ENCODE peak calls at places on chromosomes 1 and 21, in five cellular contexts. J is effector CD4-positive, alpha-beta T cell; S is pancreas; K is NCI-H524 treated with DMSO at 0.1 percent for 48 hours; E is nucleus accumbens. L is an unnamed sample.

GRCh38 chr1:38500352-38500751 is 359.2 kb downstream of the RRAGC start:
- DNase-seq in J (no peak), S (no peak), K (no peak), E (no peak), L (no peak)

GRCh38 chr21:37758997-37759396 is 157.3 kb downstream of the KCNJ6 start:
- DNase-seq in J (no peak), S (no peak), K (peak), E (no peak), L (no peak)

GRCh38 chr1:15799928-15800835 is 7.3 kb downstream of the UQCRHL start:
- DNase-seq in J (no peak), S (peak), K (no peak), E (no peak), L (no peak)

GRCh38 chr1:99818063-99818699 is 32.0 kb upstream of the AGL start:
- DNase-seq in J (no peak), S (no peak), K (no peak), E (no peak), L (no peak)

GRCh38 chr1:57897581-57897980 is 473.7 kb upstream of the DAB1 start:
- DNase-seq in J (no peak), S (no peak), K (peak), E (no peak), L (no peak)

GRCh38 chr1:12387641-12388040 is 157.8 kb downstream of the VPS13D start:
- DNase-seq in J (no peak), S (no peak), K (no peak), E (no peak), L (no peak)

GRCh38 chr1:84855168-84855567 is 37.8 kb downstream of the LPAR3 start:
- DNase-seq in J (no peak), S (no peak), K (no peak), E (no peak), L (no peak)

GRCh38 chr1:237352747-237353146 is 310.8 kb downstream of the RYR2 start:
- DNase-seq in J (no peak), S (no peak), K (no peak), E (no peak), L (no peak)

GRCh38 chr1:39105061-39105840 is 79.1 kb downstream of the NDUFS5 start:
- DNase-seq in J (peak), S (peak), K (no peak), E (peak), L (peak)

GRCh38 chr21:29092102-29092959 is 18.9 kb upstream of the CCT8 start:
- DNase-seq in J (no peak), S (no peak), K (no peak), E (no peak), L (no peak)

GRCh38 chr1:170261669-170262068 is 115.9 kb downstream of the NTMT2 start:
- DNase-seq in J (no peak), S (no peak), K (no peak), E (no peak), L (no peak)

GRCh38 chr1:245370905-245371581 is 216.3 kb downstream of the KIF26B start:
- DNase-seq in J (no peak), S (no peak), K (peak), E (no peak), L (no peak)

GRCh38 chr1:86757272-86757984 is 53.1 kb downstream of the SH3GLB1 start:
- DNase-seq in J (no peak), S (no peak), K (no peak), E (peak), L (no peak)

GRCh38 chr1:32724678-32725594 is 22.4 kb upstream of the SYNC start:
- DNase-seq in J (no peak), S (no peak), K (no peak), E (no peak), L (no peak)

GRCh38 chr1:245880754-245881403 is 626.2 kb downstream of the SMYD3 start:
- DNase-seq in J (no peak), S (no peak), K (no peak), E (no peak), L (no peak)

GRCh38 chr1:109299087-109299983 is 7.5 kb downstream of the MYBPHL start:
- DNase-seq in J (no peak), S (no peak), K (no peak), E (peak), L (no peak)

GRCh38 chr1:13550663-13551062 is 33.0 kb upstream of the PDPN start:
- DNase-seq in J (no peak), S (no peak), K (no peak), E (no peak), L (no peak)

GRCh38 chr1:157404063-157404501 is 148.2 kb downstream of the FCRL5 start:
- DNase-seq in J (no peak), S (no peak), K (no peak), E (no peak), L (no peak)

GRCh38 chr1:223716302-223716862 is 4.0 kb downstream of the CAPN2 start:
- DNase-seq in J (peak), S (no peak), K (no peak), E (no peak), L (no peak)

GRCh38 chr1:208036918-208037567 is 126.1 kb upstream of the CD34 start:
- DNase-seq in J (no peak), S (no peak), K (no peak), E (no peak), L (no peak)

GRCh38 chr1:46556822-46557221 is 5.4 kb upstream of the KNCN start:
- DNase-seq in J (no peak), S (no peak), K (no peak), E (no peak), L (no peak)

GRCh38 chr21:21084179-21084578 is 86.0 kb downstream of the NCAM2 start:
- DNase-seq in J (no peak), S (no peak), K (no peak), E (no peak), L (no peak)

GRCh38 chr1:234602334-234603220 is 7.4 kb downstream of the IRF2BP2 start:
- DNase-seq in J (no peak), S (no peak), K (peak), E (no peak), L (no peak)

GRCh38 chr1:30749691-30750583 is 7.6 kb downstream of the LAPTM5 start:
- DNase-seq in J (peak), S (no peak), K (no peak), E (no peak), L (peak)

GRCh38 chr1:89287182-89288050 is 14.8 kb upstream of the GBP5 start:
- DNase-seq in J (no peak), S (no peak), K (no peak), E (no peak), L (no peak)

GRCh38 chr1:152577168-152577567 is 3.1 kb downstream of the LCE3D start:
- DNase-seq in J (no peak), S (no peak), K (no peak), E (no peak), L (no peak)